ENCODE peak calls at places on chromosome 17, in eight cellular contexts. J, U, Q, F, Y, V, X and L are unnamed samples.

GRCh38 chr17:38707678-38708351 is 2.7 kb downstream of the MLLT6 start:
- DNase-seq in U (no peak), X (no peak), F (no peak), Q (no peak), Y (no peak), V (no peak), J (no peak), L (no peak)

GRCh38 chr17:7042507-7043194 is 1.2 kb downstream of the SLC16A11 start:
- DNase-seq in J (peak), U (no peak), Y (no peak), V (no peak), F (no peak), Q (peak), X (no peak), L (peak)

GRCh38 chr17:6161456-6161855 is 91.3 kb downstream of the WSCD1 start:
- DNase-seq in V (no peak), X (no peak), Y (no peak), F (no peak), U (no peak), J (no peak), Q (no peak), L (no peak)

GRCh38 chr17:74180336-74180735 is 23.1 kb upstream of the RPL38 start:
- DNase-seq in U (no peak), Q (no peak), X (no peak), J (no peak), V (no peak), Y (no peak), F (no peak), L (no peak)

GRCh38 chr17:28460901-28461300 is 12.5 kb upstream of the SLC13A2 start:
- DNase-seq in F (no peak), X (no peak), J (no peak), Q (no peak), U (no peak), Y (no peak), V (no peak), L (no peak)

GRCh38 chr17:75643033-75644017 is 10.1 kb downstream of the SMIM5 start:
- DNase-seq in Y (no peak), F (no peak), U (no peak), X (no peak), V (no peak), J (no peak), Q (no peak), L (no peak)

GRCh38 chr17:81277421-81277820 is 17.7 kb downstream of the SLC38A10 start:
- DNase-seq in V (no peak), F (no peak), J (no peak), X (no peak), Y (no peak), Q (no peak), U (no peak), L (no peak)

GRCh38 chr17:80908776-80909175 is 82.9 kb upstream of the CHMP6 start:
- DNase-seq in J (no peak), Q (no peak), F (no peak), Y (no peak), U (no peak), X (no peak), V (no peak), L (no peak)

GRCh38 chr17:45368661-45369060 is 51.8 kb upstream of the MAP3K14 start:
- DNase-seq in X (no peak), U (no peak), J (no peak), Y (peak), F (no peak), V (no peak), Q (no peak), L (no peak)

GRCh38 chr17:67999291-67999911 is 3.1 kb upstream of the C17orf58 start:
- DNase-seq in U (no peak), Y (no peak), Q (no peak), V (no peak), X (no peak), F (no peak), J (no peak), L (no peak)

GRCh38 chr17:66654341-66654740 is 180.6 kb upstream of the CACNG5 start:
- DNase-seq in U (no peak), X (no peak), Q (no peak), F (no peak), V (no peak), J (no peak), Y (no peak), L (no peak)

GRCh38 chr17:17366941-17367885 is 64.0 kb downstream of the NT5M start:
- DNase-seq in X (no peak), U (no peak), F (no peak), J (no peak), Y (no peak), V (no peak), Q (no peak), L (no peak)

GRCh38 chr17:76808326-76808725 is 59.9 kb upstream of the MGAT5B start:
- DNase-seq in X (no peak), Y (no peak), V (no peak), Q (no peak), U (no peak), J (no peak), F (no peak), L (no peak)

GRCh38 chr17:27569257-27569722 is 61.7 kb upstream of the LGALS9 start:
- DNase-seq in V (no peak), Q (peak), Y (no peak), U (no peak), J (peak), F (no peak), X (no peak), L (peak)

GRCh38 chr17:12987120-12987519 is 30.7 kb downstream of the ELAC2 start:
- DNase-seq in Q (no peak), F (no peak), U (no peak), X (no peak), J (no peak), Y (no peak), V (no peak), L (no peak)

GRCh38 chr17:57395721-57396321 is 139.5 kb downstream of the MSI2 start:
- DNase-seq in U (no peak), Y (no peak), J (no peak), F (no peak), X (no peak), V (no peak), Q (no peak), L (no peak)

GRCh38 chr17:71338396-71338795 is 782.4 kb upstream of the SOX9 start:
- DNase-seq in F (no peak), Y (no peak), Q (no peak), J (no peak), U (no peak), V (no peak), X (no peak), L (no peak)

GRCh38 chr17:16886655-16887322 is 85.1 kb downstream of the TNFRSF13B start:
- DNase-seq in Q (no peak), J (no peak), X (no peak), F (no peak), V (no peak), U (no peak), Y (no peak), L (no peak)

GRCh38 chr17:33225994-33226393 is 67.1 kb downstream of the ASIC2 start:
- DNase-seq in Q (no peak), U (no peak), X (no peak), Y (no peak), V (no peak), J (no peak), F (no peak), L (no peak)

GRCh38 chr17:8922451-8922850 is 43.1 kb downstream of the PIK3R5 start:
- DNase-seq in V (no peak), U (no peak), F (peak), X (no peak), J (no peak), Y (peak), Q (no peak), L (no peak)